ENCODE peak calls at places on chromosomes 4 and X, in six cellular contexts. J is HEK293T, R is AG08396, M is GM23338, U is left ventricle myocardium superior, E is left colon. C is an unnamed sample.
A peak's percentile ranks its signal among the peaks of the same experiment; 100 is the strongest.

GRCh38 chr4:59936566-59936965 is 1263.6 kb upstream of the ADGRL3 start:
- DNase-seq in J (no peak), R (no peak), M (no peak), U (no peak), E (no peak), C (no peak)

GRCh38 chr4:185424905-185425599 is 712 bp downstream of the UFSP2 start:
- DNase-seq in J (no peak), R (no peak), M (no peak), U (no peak), E (no peak), C (no peak)

GRCh38 chr4:39118034-39118658 is 56.1 kb downstream of the KLHL5 start:
- DNase-seq in J (no peak), R (no peak), M (no peak), U (no peak), E (no peak), C (no peak)

GRCh38 chr4:102227388-102227787 is 117.9 kb downstream of the SLC39A8 start:
- DNase-seq in J (no peak), R (no peak), M (no peak), U (no peak), E (no peak), C (no peak)

GRCh38 chrX:15522464-15522863 is 21.9 kb downstream of the BMX start:
- DNase-seq in J (no peak), R (no peak), M (no peak), U (no peak), E (no peak), C (no peak)

GRCh38 chr4:111048316-111048715 is 425.4 kb upstream of the PITX2 start:
- DNase-seq in J (no peak), R (no peak), M (no peak), U (no peak), E (no peak), C (no peak)

GRCh38 chrX:54564942-54565341 is 34.9 kb downstream of the GNL3L start:
- DNase-seq in J (no peak), R (no peak), M (no peak), U (no peak), E (no peak), C (no peak)

GRCh38 chr4:148151797-148152196 is 290.4 kb downstream of the NR3C2 start:
- DNase-seq in J (no peak), R (no peak), M (no peak), U (no peak), E (no peak), C (no peak)

GRCh38 chrX:10457092-10457491 is 163.3 kb downstream of the MID1 start:
- DNase-seq in J (no peak), R (peak; percentile 54), M (no peak), U (no peak), E (no peak), C (no peak)

GRCh38 chr4:167903291-167903721 is 189.0 kb upstream of the ANXA10 start:
- DNase-seq in J (no peak), R (no peak), M (no peak), U (no peak), E (no peak), C (no peak)

GRCh38 chr4:108774809-108775530 is 12.1 kb upstream of the ETNPPL start:
- DNase-seq in J (no peak), R (no peak), M (peak; percentile 12), U (peak; percentile 83), E (no peak), C (no peak)

GRCh38 chrX:124194209-124194608 is 138.3 kb upstream of the TEX13D start:
- DNase-seq in J (no peak), R (no peak), M (no peak), U (no peak), E (peak; percentile 23), C (no peak)

GRCh38 chr4:136526517-136526916 is 1005.8 kb downstream of the PCDH18 start:
- DNase-seq in J (no peak), R (no peak), M (no peak), U (no peak), E (no peak), C (no peak)

GRCh38 chr4:113442821-113443220 is 318.7 kb downstream of the CAMK2D start:
- DNase-seq in J (no peak), R (no peak), M (no peak), U (no peak), E (no peak), C (no peak)

GRCh38 chrX:24513416-24513815 is 48.3 kb downstream of the PDK3 start:
- DNase-seq in J (no peak), R (no peak), M (no peak), U (no peak), E (no peak), C (no peak)

GRCh38 chr4:288891-289290 is 16.4 kb downstream of the ZNF732 start:
- DNase-seq in J (no peak), R (no peak), M (no peak), U (no peak), E (no peak), C (no peak)

GRCh38 chrX:116961872-116962582 is 499.3 kb upstream of the CT83 start:
- DNase-seq in J (no peak), R (no peak), M (peak; percentile 8), U (no peak), E (no peak), C (no peak)

GRCh38 chrX:68731254-68731653 is 83.8 kb downstream of the STARD8 start:
- DNase-seq in J (no peak), R (no peak), M (no peak), U (no peak), E (no peak), C (no peak)

GRCh38 chr4:153497988-153498967 is 32.1 kb downstream of the TMEM131L start:
- DNase-seq in J (no peak), R (peak; percentile 53), M (no peak), U (no peak), E (no peak), C (no peak)

GRCh38 chrX:122512561-122513072 is 671.5 kb upstream of the GRIA3 start:
- DNase-seq in J (no peak), R (no peak), M (no peak), U (no peak), E (no peak), C (no peak)

GRCh38 chrX:96987228-96987627 is 103.5 kb downstream of the RPA4 start:
- DNase-seq in J (no peak), R (no peak), M (no peak), U (no peak), E (no peak), C (no peak)

GRCh38 chrX:120310861-120311631 is at the start of gene TMEM255A:
- DNase-seq in J (peak; percentile 60), R (no peak), M (peak; percentile 55), U (peak; percentile 27), E (no peak), C (no peak)

GRCh38 chr4:137039369-137039768 is 492.9 kb downstream of the PCDH18 start:
- DNase-seq in J (no peak), R (no peak), M (no peak), U (no peak), E (no peak), C (no peak)

GRCh38 chr4:82223715-82224114 is 150.1 kb downstream of the HNRNPD start:
- DNase-seq in J (no peak), R (no peak), M (peak; percentile 70), U (no peak), E (peak; percentile 38), C (peak; percentile 32)

C was measured in colonic mucosa.